ENCODE peak calls at places on chromosomes 11 and 22, in ten cellular contexts. B, M, F, J, N, O, I, Y, P and L are unnamed samples. For H3K4me1, the result is how much of the 10 kb centered on the place peaks cover.

GRCh38 chr11:7454854-7455253 is 30.5 kb upstream of the OLFML1 start:
- DNase-seq in Y (no peak), M (no peak), F (no peak), I (no peak), J (no peak), B (no peak), P (no peak), N (no peak), O (no peak), L (no peak)

GRCh38 chr11:3093281-3094191 is 36.3 kb upstream of the CARS1 start:
- DNase-seq in I (no peak), J (peak), O (no peak), F (no peak), N (no peak), B (no peak), M (no peak), Y (no peak), P (no peak), L (peak)

GRCh38 chr11:62850911-62851806 is 11.8 kb upstream of the WDR74 start:
- DNase-seq in I (no peak), M (no peak), B (peak), F (no peak), N (no peak), O (no peak), Y (no peak), J (peak), P (no peak), L (peak)

GRCh38 chr11:68380786-68381622 is 68.6 kb downstream of the LRP5 start:
- DNase-seq in N (peak), F (peak), J (no peak), I (no peak), B (no peak), O (peak), Y (no peak), M (no peak), P (no peak), L (no peak)

GRCh38 chr11:68418671-68419070 is 41.9 kb upstream of the PPP6R3 start:
- DNase-seq in I (no peak), F (no peak), M (no peak), J (no peak), O (no peak), B (no peak), P (no peak), N (no peak), Y (no peak), L (no peak)

GRCh38 chr22:33909075-33909458 is 11.2 kb downstream of the LARGE1 start:
- DNase-seq in B (no peak), N (peak), P (no peak), F (peak), M (no peak), J (no peak), Y (no peak), I (no peak), O (no peak), L (no peak)

GRCh38 chr11:35014352-35014751 is 97.9 kb downstream of the PDHX start:
- DNase-seq in N (no peak), B (peak), O (no peak), J (no peak), P (no peak), Y (no peak), M (no peak), I (no peak), F (peak), L (no peak)

GRCh38 chr11:10407055-10407454 is 48.0 kb upstream of the AMPD3 start:
- DNase-seq in P (no peak), F (no peak), B (peak), O (peak), M (no peak), N (no peak), I (no peak), Y (no peak), J (no peak), L (no peak)

GRCh38 chr11:46335858-46336600 is 11.2 kb upstream of the DGKZ start:
- DNase-seq in B (peak), M (no peak), F (no peak), O (no peak), N (no peak), I (no peak), P (no peak), Y (no peak), J (no peak), L (no peak)

GRCh38 chr11:46335271-46335670 is 12.0 kb upstream of the DGKZ start:
- DNase-seq in N (no peak), B (no peak), Y (no peak), M (no peak), O (no peak), P (no peak), I (no peak), J (no peak), F (no peak), L (no peak)

GRCh38 chr11:46333129-46333947 is 13.9 kb upstream of the DGKZ start:
- DNase-seq in N (no peak), F (no peak), B (no peak), O (no peak), M (no peak), J (no peak), Y (peak), I (no peak), P (no peak), L (no peak)

GRCh38 chr11:46332568-46333128 is 14.6 kb upstream of the DGKZ start:
- DNase-seq in J (no peak), N (no peak), I (peak), M (no peak), Y (no peak), P (no peak), O (no peak), B (no peak), F (no peak), L (no peak)

GRCh38 chr11:46334211-46334610 is 13.1 kb upstream of the DGKZ start:
- DNase-seq in Y (no peak), P (no peak), I (no peak), O (no peak), F (no peak), B (no peak), N (no peak), J (no peak), M (no peak), L (no peak)
- H3K4me1 ChIP-seq in Y (half or more), P (under half), I (under half), O (under half), F (under half), B (under half), N (under half), J (under half), M (under half), L (under half)

GRCh38 chr11:131506376-131506775 is 136.0 kb downstream of the NTM start:
- DNase-seq in B (no peak), N (no peak), M (no peak), J (no peak), F (no peak), Y (no peak), O (no peak), P (no peak), I (no peak), L (no peak)
- H3K4me1 ChIP-seq in B (under half), N (under half), M (under half), J (under half), F (under half), Y (under half), O (under half), P (under half), I (under half), L (under half)

DNA sequence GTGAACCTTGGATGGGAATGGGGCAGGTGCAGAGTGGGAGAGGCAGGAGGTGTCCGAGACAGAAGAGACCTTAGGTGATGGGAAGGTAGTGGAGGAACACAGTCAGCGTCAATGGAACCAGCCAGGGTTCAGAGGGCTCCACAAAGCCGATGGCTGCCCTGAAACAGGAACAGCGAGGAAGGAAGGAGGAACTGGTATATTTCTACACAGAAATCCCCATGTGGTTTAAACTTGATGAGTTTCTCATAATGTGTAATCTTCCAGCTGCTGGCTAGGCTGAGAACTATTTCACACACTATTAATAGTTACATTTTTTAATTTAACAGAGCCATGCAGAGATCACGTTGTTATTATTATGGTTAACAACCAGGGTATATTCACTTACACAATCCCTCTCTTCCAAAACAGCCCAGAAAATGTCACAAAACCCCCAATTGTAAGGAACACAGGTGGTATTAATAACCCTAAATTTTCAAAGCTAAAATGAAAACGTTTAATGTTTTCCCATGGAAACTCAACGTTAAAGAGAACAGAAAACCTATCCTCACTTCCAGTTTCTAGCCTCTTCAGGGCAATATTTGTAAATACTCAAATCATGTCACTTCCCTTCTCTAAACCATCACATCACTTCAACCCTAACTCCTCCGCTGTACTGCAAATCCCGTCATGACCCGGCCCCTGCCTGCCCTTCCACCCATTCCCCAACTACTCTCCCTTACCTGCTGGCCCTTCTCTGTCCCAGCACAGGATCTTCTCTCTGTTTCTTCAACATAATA is 74.5 kb upstream of the ARFGAP3 start:
- DNase-seq in M (no peak), B (no peak), N (no peak), Y (no peak), I (no peak), F (no peak), P (peak), J (no peak), O (no peak), L (no peak)
- H3K4me1 ChIP-seq in M (half or more), B (under half), N (under half), Y (under half), I (under half), F (under half), P (half or more), J (under half), O (half or more), L (under half)

GRCh38 chr22:19652316-19652715 is 62.0 kb upstream of the SEPTIN5 start:
- DNase-seq in B (no peak), J (no peak), Y (no peak), O (no peak), M (no peak), P (no peak), I (no peak), F (no peak), N (no peak), L (no peak)

GRCh38 chr22:19655399-19655798 is 58.9 kb upstream of the SEPTIN5 start:
- DNase-seq in J (no peak), I (no peak), F (no peak), N (no peak), B (no peak), M (no peak), P (no peak), Y (no peak), O (no peak), L (no peak)

GRCh38 chr22:19657252-19658056 is 56.8 kb upstream of the SEPTIN5 start:
- DNase-seq in M (no peak), O (no peak), P (no peak), I (no peak), Y (no peak), F (no peak), J (no peak), B (no peak), N (no peak), L (no peak)

GRCh38 chr22:19656541-19657251 is 57.6 kb upstream of the SEPTIN5 start:
- DNase-seq in P (no peak), O (no peak), N (no peak), B (no peak), M (no peak), J (no peak), I (no peak), F (no peak), Y (no peak), L (no peak)

GRCh38 chr22:19654338-19654922 is 59.9 kb upstream of the SEPTIN5 start:
- DNase-seq in N (no peak), P (no peak), Y (no peak), J (no peak), I (no peak), F (no peak), B (no peak), O (no peak), M (no peak), L (no peak)
- H3K4me1 ChIP-seq in N (under half), P (under half), Y (under half), J (under half), I (under half), F (under half), B (under half), O (under half), M (under half), L (under half)